ENCODE peak calls at places on chromosomes 3 and 15, in nine cellular contexts. M is HL-60, A is GM12865, T is HepG2, Z is tibial artery, D is colonic mucosa, W is A549, G is breast epithelium, F is cardiac muscle cell. V is an unnamed sample.

GRCh38 chr3:12966847-12967750 is 106.1 kb downstream of the IQSEC1 start:
- DNase-seq in D (peak; percentile 34), T (no peak), F (peak; percentile 22), M (no peak), G (no peak), Z (peak; percentile 76), A (no peak), W (no peak), V (no peak)

GRCh38 chr3:15781637-15782402 is 16.0 kb downstream of the ANKRD28 start:
- DNase-seq in G (no peak), F (peak; percentile 34), A (no peak), M (no peak), D (no peak), W (no peak), Z (no peak), T (no peak), V (no peak)

GRCh38 chr3:108093021-108093420 is 2.2 kb upstream of the CD47 start:
- DNase-seq in F (no peak), T (no peak), Z (no peak), D (no peak), M (no peak), W (no peak), A (no peak), G (no peak), V (no peak)

GRCh38 chr15:90205886-90206285 is 4.8 kb downstream of the SEMA4B start:
- DNase-seq in D (no peak), T (no peak), M (peak; percentile 90), G (no peak), Z (no peak), F (no peak), A (no peak), W (no peak), V (no peak)

GRCh38 chr15:53739651-53740050 is 19.8 kb downstream of the WDR72 start:
- DNase-seq in Z (no peak), A (no peak), F (no peak), W (no peak), T (no peak), M (no peak), G (no peak), D (no peak), V (no peak)

GRCh38 chr3:9808345-9809037 is 1.6 kb upstream of the TTLL3 start:
- DNase-seq in F (peak; percentile 18), W (peak; percentile 70), Z (no peak), M (peak; percentile 69), G (no peak), D (no peak), A (peak; percentile 72), T (peak; percentile 31), V (no peak)

GRCh38 chr3:9175421-9175820 is 74.0 kb downstream of the SRGAP3 start:
- DNase-seq in M (no peak), T (no peak), A (no peak), F (no peak), D (no peak), W (peak; percentile 66), G (no peak), Z (no peak), V (peak; percentile 47)

GRCh38 chr3:61985020-61985419 is 388.3 kb downstream of the FEZF2 start:
- DNase-seq in F (peak; percentile 65), M (no peak), G (no peak), Z (no peak), T (no peak), W (no peak), A (no peak), D (no peak), V (peak; percentile 36)

GRCh38 chr3:150271578-150271930 is 136.5 kb upstream of the TSC22D2 start:
- DNase-seq in G (no peak), Z (no peak), A (no peak), T (no peak), M (no peak), W (no peak), D (no peak), F (no peak), V (no peak)

GRCh38 chr3:49967307-49967706 is 27.4 kb downstream of the RBM6 start:
- DNase-seq in F (peak; percentile 56), M (no peak), D (no peak), Z (no peak), W (no peak), A (no peak), T (no peak), G (no peak), V (peak; percentile 30)

GRCh38 chr15:32844118-32844711 is 126.4 kb downstream of the GREM1 start:
- DNase-seq in G (no peak), D (no peak), Z (no peak), T (peak; percentile 30), W (peak; percentile 69), F (peak; percentile 68), M (no peak), A (peak; percentile 45), V (no peak)

GRCh38 chr3:56899851-56900250 is 98.1 kb upstream of the ARHGEF3 start:
- DNase-seq in F (no peak), G (no peak), T (no peak), Z (no peak), D (no peak), A (no peak), M (peak; percentile 21), W (no peak), V (no peak)

GRCh38 chr3:140100479-140100878 is 165.5 kb downstream of the CLSTN2 start:
- DNase-seq in G (no peak), D (no peak), T (no peak), W (no peak), Z (no peak), A (no peak), M (no peak), F (no peak), V (no peak)

GRCh38 chr15:59438891-59439290 is 905 bp downstream of the FAM81A start:
- DNase-seq in M (no peak), A (no peak), D (peak; percentile 52), G (no peak), T (no peak), Z (peak; percentile 68), W (peak; percentile 38), F (no peak), V (no peak)

GRCh38 chr3:138468886-138469285 is 34.5 kb downstream of the ESYT3 start:
- DNase-seq in Z (no peak), M (no peak), T (no peak), W (no peak), F (no peak), D (no peak), A (no peak), G (no peak), V (peak; percentile 64)

GRCh38 chr3:185657211-185657610 is 71.1 kb downstream of the SENP2 start:
- DNase-seq in F (no peak), T (no peak), W (no peak), A (no peak), G (no peak), Z (no peak), M (no peak), D (no peak), V (no peak)

GRCh38 chr3:134776518-134776917 is 18.5 kb upstream of the EPHB1 start:
- DNase-seq in A (no peak), G (no peak), W (no peak), F (no peak), D (no peak), M (no peak), Z (no peak), T (no peak), V (no peak)

GRCh38 chr3:81005992-81006391 is 755.5 kb downstream of the GBE1 start:
- DNase-seq in Z (no peak), F (no peak), M (no peak), A (no peak), D (no peak), W (no peak), G (no peak), T (no peak), V (no peak)

GRCh38 chr3:107992976-107993684 is 97.7 kb downstream of the CD47 start:
- DNase-seq in M (no peak), Z (no peak), G (no peak), W (peak; percentile 7), A (no peak), D (no peak), F (no peak), T (no peak), V (no peak)

GRCh38 chr15:42065478-42065877 is 28.9 kb downstream of the PLA2G4D start:
- DNase-seq in A (no peak), F (no peak), W (no peak), M (no peak), T (no peak), Z (peak; percentile 27), D (peak; percentile 15), G (no peak), V (no peak)

GRCh38 chr3:141740349-141740748 is 2.3 kb downstream of the RNF7 start:
- DNase-seq in F (no peak), Z (no peak), W (no peak), A (no peak), T (no peak), D (no peak), G (no peak), M (no peak), V (no peak)
- H3K4me3 ChIP-seq in F (no peak overlapping the region), Z (no peak overlapping the region), W (no peak overlapping the region), A (peak overlapping the region; percentile 93), T (no peak overlapping the region), D (no peak overlapping the region), G (no peak overlapping the region), M (no peak overlapping the region), V (peak overlapping the region; percentile 84)

GRCh38 chr3:103684956-103685355 is 1250.1 kb downstream of the ZPLD1 start:
- DNase-seq in W (no peak), D (no peak), T (no peak), M (no peak), F (no peak), A (no peak), G (no peak), Z (no peak), V (no peak)

GRCh38 chr3:103685940-103686339 is 1251.1 kb downstream of the ZPLD1 start:
- DNase-seq in Z (no peak), D (no peak), A (no peak), F (no peak), G (no peak), W (no peak), T (no peak), M (no peak), V (no peak)

GRCh38 chr3:103693831-103694230 is 1259.0 kb downstream of the ZPLD1 start:
- DNase-seq in W (no peak), M (no peak), T (no peak), G (no peak), A (no peak), F (no peak), Z (no peak), D (no peak), V (no peak)

GRCh38 chr3:103690536-103690935 is 1255.7 kb downstream of the ZPLD1 start:
- DNase-seq in D (no peak), A (no peak), T (no peak), F (no peak), Z (no peak), W (no peak), M (no peak), G (no peak), V (no peak)
- TF ChIP-seq CTCF in D (no peak), A (no peak), T (no peak), F (no peak), Z (no peak), W (no peak), M (no peak), G (no peak), V (no peak)

GRCh38 chr3:54126551-54126950 is 4.2 kb downstream of the CACNA2D3 start:
- DNase-seq in T (no peak), D (no peak), A (no peak), Z (no peak), F (no peak), W (no peak), M (no peak), G (no peak), V (no peak)
- H3K4me3 ChIP-seq in T (no peak overlapping the region), D (no peak overlapping the region), A (no peak overlapping the region), Z (no peak overlapping the region), F (no peak overlapping the region), W (no peak overlapping the region), M (no peak overlapping the region), G (no peak overlapping the region), V (no peak overlapping the region)

GRCh38 chr3:71926242-71926560 is 141.3 kb upstream of the PROK2 start:
- DNase-seq in A (peak; percentile 69), Z (no peak), F (peak; percentile 12), T (peak; percentile 39), D (peak; percentile 55), W (peak; percentile 26), M (no peak), G (no peak), V (no peak)
- TF ChIP-seq CTCF in A (peak; percentile 37), Z (no peak), F (peak; percentile 11), T (peak; percentile 58), D (peak; percentile 47), W (peak; percentile 30), M (no peak), G (peak; percentile 40), V (peak; percentile 50)

V was measured in retinal pigment epithelial cell.